ENCODE peak calls at places on chromosomes 2 and 18, in four cellular contexts. W, H, L and N are unnamed samples.
A peak's percentile ranks its signal among the peaks of the same experiment; 100 is the strongest.

GRCh38 chr18:8260847-8261246 is 348.4 kb upstream of the RAB12 start:
- DNase-seq in W (no peak), L (no peak), H (no peak), N (no peak)

GRCh38 chr2:179410552-179411356 is 146.1 kb upstream of the SESTD1 start:
- DNase-seq in H (peak; percentile 57), W (no peak), L (no peak), N (peak; percentile 21)

GRCh38 chr18:34971313-34971712 is 69.9 kb upstream of the MAPRE2 start:
- DNase-seq in H (no peak), L (no peak), W (no peak), N (no peak)

GRCh38 chr18:43634994-43635393 is 357.7 kb upstream of the SYT4 start:
- DNase-seq in H (no peak), L (no peak), W (no peak), N (no peak)

GRCh38 chr2:207330912-207331311 is 165.2 kb upstream of the KLF7 start:
- DNase-seq in H (no peak), L (no peak), W (no peak), N (peak; percentile 64)

GRCh38 chr2:195562624-195563566 is 94.1 kb upstream of the SLC39A10 start:
- DNase-seq in L (no peak), W (no peak), H (no peak), N (no peak)

GRCh38 chr2:102708847-102709559 is 52.8 kb upstream of the TMEM182 start:
- DNase-seq in W (no peak), L (no peak), H (no peak), N (no peak)

GRCh38 chr2:241189093-241189855 is 797 bp downstream of the ANO7 start:
- DNase-seq in H (no peak), W (no peak), L (no peak), N (no peak)

GRCh38 chr2:203867561-203868200 is at the start of gene CTLA4:
- DNase-seq in W (no peak), H (no peak), L (no peak), N (no peak)

GRCh38 chr2:96117701-96118588 is 1.6 kb upstream of the ADRA2B start:
- DNase-seq in L (no peak), H (no peak), W (peak; percentile 47), N (peak; percentile 43)

DNA sequence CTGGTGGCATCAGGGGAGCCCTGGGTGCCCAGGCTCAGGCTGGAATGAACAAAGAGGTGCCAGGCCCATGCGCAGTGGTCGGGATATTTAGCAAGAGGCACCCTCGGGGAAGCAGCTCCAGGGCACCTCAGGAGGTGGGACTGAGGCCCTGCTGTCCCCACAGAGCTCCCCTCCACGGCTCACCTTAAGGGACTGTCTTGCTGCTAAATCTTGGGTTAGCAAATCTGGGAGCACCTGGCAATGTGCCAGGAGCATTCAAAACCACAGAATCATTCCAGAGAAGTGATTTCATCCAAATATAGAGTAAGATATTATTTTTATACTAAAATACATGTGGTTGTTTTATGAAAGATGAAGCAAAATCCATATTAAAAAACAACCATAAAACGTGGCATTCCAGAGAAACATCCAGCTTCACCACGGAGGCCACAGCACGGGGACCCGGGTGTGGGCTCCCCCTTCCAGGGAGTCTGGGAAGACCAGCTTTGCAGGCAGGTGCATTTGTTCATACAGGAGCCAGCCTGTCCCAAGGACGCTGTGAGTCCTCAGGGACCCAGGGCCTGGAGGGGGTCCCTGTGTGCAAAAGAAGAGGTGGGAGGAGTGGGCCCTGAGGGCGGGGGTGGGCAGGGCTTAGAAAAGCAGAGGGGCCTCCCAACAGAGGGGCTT is 16.3 kb downstream of the HS1BP3 start:
- DNase-seq in H (no peak), W (peak; percentile 75), L (no peak), N (no peak)
- H3K4me1 ChIP-seq in H (peaks cover 6% of the 10 kb centered on the region), W (no peaks in the 10 kb centered on the region), L (no peaks in the 10 kb centered on the region), N (peaks cover 15% of the 10 kb centered on the region)

DNA sequence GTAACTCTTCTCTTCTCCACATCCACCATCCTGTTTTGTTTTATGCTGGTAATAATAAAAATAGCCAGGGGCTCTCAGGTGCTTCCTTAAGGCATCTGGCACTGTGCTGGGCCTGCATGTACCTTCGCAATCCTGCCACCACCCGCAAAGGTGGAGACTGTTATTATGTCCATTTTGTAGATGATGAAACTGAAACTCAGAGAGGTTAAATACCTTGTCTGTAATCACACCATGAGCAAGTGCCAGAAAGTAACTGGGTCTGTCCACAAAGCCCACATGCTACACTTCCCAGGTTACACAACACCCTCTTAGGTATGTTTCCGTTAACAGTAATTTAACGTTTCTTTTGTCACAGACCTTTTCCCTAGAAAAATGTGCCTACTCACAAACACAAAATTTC is 27.0 kb downstream of the NRP2 start:
- DNase-seq in W (no peak), L (no peak), H (no peak), N (no peak)
- H3K4me1 ChIP-seq in W (no peaks in the 10 kb centered on the region), L (peaks cover 14% of the 10 kb centered on the region), H (peaks cover 30% of the 10 kb centered on the region), N (peaks cover 15% of the 10 kb centered on the region)

DNA sequence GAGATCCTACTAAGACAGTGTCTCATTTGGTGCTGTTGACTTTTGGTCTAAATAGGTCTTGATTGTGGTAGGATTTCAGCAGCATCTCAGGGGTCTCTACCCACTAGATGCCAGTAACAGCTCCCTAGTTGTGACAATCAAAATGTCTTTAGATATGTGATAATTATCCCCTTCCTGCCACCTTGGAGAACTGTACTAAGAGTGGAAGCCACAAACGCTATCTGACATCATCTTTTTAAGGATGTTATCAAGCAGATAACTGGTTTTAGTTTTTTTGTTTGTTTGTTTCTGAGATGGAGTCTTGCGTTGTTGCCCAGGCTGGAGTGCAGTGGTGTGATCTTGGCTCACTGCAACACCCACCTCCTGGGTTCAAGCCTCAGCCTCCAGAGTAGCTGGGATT is 3.1 kb downstream of the MGAT5 start:
- DNase-seq in H (no peak), W (no peak), L (no peak), N (no peak)
- H3K4me1 ChIP-seq in H (peaks cover 3% of the 10 kb centered on the region), W (peaks cover 6% of the 10 kb centered on the region), L (peaks cover 79% of the 10 kb centered on the region), N (no peaks in the 10 kb centered on the region)

GRCh38 chr2:100193334-100193733 is 50.9 kb upstream of the AFF3 start:
- DNase-seq in H (no peak), L (no peak), W (no peak), N (no peak)
- H3K4me1 ChIP-seq in H (peaks cover 6% of the 10 kb centered on the region), L (no peaks in the 10 kb centered on the region), W (no peaks in the 10 kb centered on the region), N (no peaks in the 10 kb centered on the region)

DNA sequence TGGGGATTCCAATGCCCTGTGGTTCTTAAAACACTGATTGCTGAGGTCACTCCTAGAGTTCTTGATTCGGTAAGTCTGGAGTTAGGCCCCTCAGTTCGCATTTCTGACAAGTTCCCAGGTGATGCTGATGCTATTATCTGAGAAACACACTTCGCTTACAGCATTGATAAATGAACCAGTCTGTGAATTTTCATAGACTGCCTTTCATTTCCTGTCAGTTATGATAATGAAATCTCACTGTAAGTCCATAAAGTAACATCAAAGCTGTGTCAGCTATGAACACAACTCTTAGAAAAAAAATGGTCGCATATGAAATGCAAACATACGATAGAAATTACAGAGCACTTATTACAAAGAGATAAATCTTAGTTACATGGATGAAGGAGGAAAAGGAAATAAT is 213.9 kb downstream of the DLGAP1 start:
- DNase-seq in H (no peak), L (no peak), W (no peak), N (no peak)
- H3K4me1 ChIP-seq in H (peaks cover 7% of the 10 kb centered on the region), L (no peaks in the 10 kb centered on the region), W (no peaks in the 10 kb centered on the region), N (no peaks in the 10 kb centered on the region)

DNA sequence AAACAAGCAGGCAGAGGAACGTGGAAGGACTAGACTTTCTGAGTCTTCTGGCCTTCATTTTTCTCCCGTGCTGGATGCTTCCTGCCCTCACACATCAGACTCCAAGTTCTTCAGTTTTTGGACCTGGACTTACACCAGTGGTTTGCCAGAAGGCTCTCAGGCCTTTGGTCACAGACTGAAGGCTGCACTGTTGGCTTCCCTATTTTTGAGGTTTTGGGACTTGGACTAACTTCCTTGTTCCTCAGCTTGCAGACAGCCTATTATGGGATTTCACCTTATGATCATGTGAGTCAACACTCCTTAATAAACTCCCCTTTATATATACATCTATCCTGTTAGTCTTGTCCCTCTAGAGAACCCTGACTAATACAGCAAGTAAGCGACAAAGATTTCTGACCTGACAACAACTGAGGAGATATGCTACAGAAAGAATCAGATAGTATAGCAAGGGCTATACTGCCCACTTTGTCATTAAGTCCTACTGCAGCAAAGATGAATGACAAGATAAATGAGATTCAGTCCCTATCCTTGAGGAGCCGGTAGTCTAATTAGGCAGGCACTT is 7.2 kb downstream of the CDC42EP3 start:
- DNase-seq in L (no peak), H (no peak), W (no peak), N (no peak)
- H3K4me1 ChIP-seq in L (peaks cover 60% of the 10 kb centered on the region), H (peaks cover 10% of the 10 kb centered on the region), W (peaks cover 3% of the 10 kb centered on the region), N (peaks cover 61% of the 10 kb centered on the region)

GRCh38 chr2:111678161-111678560 is 205.8 kb downstream of the ANAPC1 start:
- DNase-seq in L (no peak), H (no peak), W (no peak), N (no peak)

GRCh38 chr2:111675419-111676194 is 208.4 kb downstream of the ANAPC1 start:
- DNase-seq in L (no peak), W (no peak), H (no peak), N (no peak)

GRCh38 chr2:111676423-111676822 is 207.6 kb downstream of the ANAPC1 start:
- DNase-seq in H (no peak), W (no peak), L (no peak), N (no peak)

GRCh38 chr2:111679202-111679601 is 204.8 kb downstream of the ANAPC1 start:
- DNase-seq in H (no peak), W (no peak), L (no peak), N (no peak)

DNA sequence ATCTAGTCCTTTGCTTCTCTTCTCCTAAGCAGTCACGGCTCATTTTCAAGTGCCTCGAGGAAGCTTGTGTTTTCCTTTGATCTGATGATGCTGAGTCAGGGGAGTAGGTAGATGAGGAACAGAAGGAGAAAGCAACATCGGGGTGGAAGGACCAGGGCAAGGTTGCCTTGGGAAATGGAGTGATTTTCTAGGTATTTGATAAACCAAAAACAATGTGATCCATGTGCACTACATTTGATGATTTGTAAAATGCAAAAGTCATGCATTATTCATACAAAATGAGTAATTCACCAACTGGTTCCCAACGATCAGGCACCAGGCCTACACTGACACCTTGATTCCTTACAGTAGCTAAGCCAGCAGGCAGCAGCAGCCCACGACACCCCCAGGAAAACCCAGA is 205.3 kb downstream of the ANAPC1 start:
- DNase-seq in L (no peak), W (no peak), H (no peak), N (no peak)
- H3K4me1 ChIP-seq in L (no peaks in the 10 kb centered on the region), W (no peaks in the 10 kb centered on the region), H (no peaks in the 10 kb centered on the region), N (no peaks in the 10 kb centered on the region)

GRCh38 chr2:49035477-49035876 is 118.8 kb downstream of the FSHR start:
- DNase-seq in W (no peak), L (no peak), H (no peak), N (no peak)
- H3K4me1 ChIP-seq in W (no peaks in the 10 kb centered on the region), L (no peaks in the 10 kb centered on the region), H (peaks cover 2% of the 10 kb centered on the region), N (no peaks in the 10 kb centered on the region)

DNA sequence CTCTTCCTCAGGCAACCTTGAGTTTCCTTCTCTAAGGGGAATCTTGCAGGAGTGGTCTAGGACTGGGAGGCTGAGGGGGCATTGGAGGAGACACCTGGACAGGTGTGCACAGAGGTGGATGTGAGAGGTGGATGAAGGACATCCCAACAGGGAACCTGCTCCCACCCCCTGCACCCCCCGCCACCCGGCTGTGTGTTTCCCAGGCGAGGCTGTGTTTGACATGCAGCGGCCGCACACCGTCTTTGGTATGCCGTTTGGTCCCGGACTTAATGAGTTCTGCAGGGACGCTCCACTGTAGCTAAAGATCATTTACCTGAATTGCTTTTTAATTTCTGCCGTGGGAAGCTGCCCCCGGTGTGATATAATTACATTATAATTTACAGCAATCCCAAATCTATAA is 87.2 kb downstream of the GLI2 start:
- DNase-seq in L (no peak), H (no peak), W (peak; percentile 45), N (no peak)
- H3K4me1 ChIP-seq in L (no peaks in the 10 kb centered on the region), H (peaks cover 24% of the 10 kb centered on the region), W (no peaks in the 10 kb centered on the region), N (peaks cover 13% of the 10 kb centered on the region)